ENCODE peak calls at places on chromosomes 6 and 20, in five cellular contexts. One of them, this sample, is unnamed.

GRCh38 chr6:87945181-87945580 is 102.5 kb upstream of the SPACA1 start:
- DNase-seq in adrenal gland: no peak
- DNase-seq in esophagus squamous epithelium: no peak
- DNase-seq in choroid plexus epithelial cell: no peak
- DNase-seq in fibroblast of lung: no peak
- DNase-seq in this sample: no peak

GRCh38 chr6:38136547-38136946 is 317.0 kb downstream of the ZFAND3 start:
- DNase-seq in choroid plexus epithelial cell: peak; percentile 33
- DNase-seq in adrenal gland: no peak
- DNase-seq in esophagus squamous epithelium: no peak
- DNase-seq in fibroblast of lung: no peak
- DNase-seq in this sample: peak; percentile 76

GRCh38 chr20:33915726-33916331 is 77.9 kb upstream of the RALY start:
- DNase-seq in choroid plexus epithelial cell: no peak
- DNase-seq in fibroblast of lung: no peak
- DNase-seq in esophagus squamous epithelium: no peak
- DNase-seq in adrenal gland: peak; percentile 52
- DNase-seq in this sample: no peak

GRCh38 chr6:148370171-148370570 is 27.5 kb downstream of the SASH1 start:
- DNase-seq in fibroblast of lung: no peak
- DNase-seq in adrenal gland: no peak
- DNase-seq in esophagus squamous epithelium: no peak
- DNase-seq in choroid plexus epithelial cell: no peak
- DNase-seq in this sample: peak; percentile 47

GRCh38 chr6:154500769-154501171 is 9.7 kb downstream of the CNKSR3 start:
- DNase-seq in choroid plexus epithelial cell: no peak
- DNase-seq in adrenal gland: no peak
- DNase-seq in esophagus squamous epithelium: no peak
- DNase-seq in fibroblast of lung: no peak
- DNase-seq in this sample: no peak

GRCh38 chr6:134517145-134517658 is 199.3 kb upstream of the SGK1 start:
- DNase-seq in adrenal gland: peak; percentile 90
- DNase-seq in esophagus squamous epithelium: no peak
- DNase-seq in choroid plexus epithelial cell: peak; percentile 98
- DNase-seq in fibroblast of lung: peak; percentile 89
- DNase-seq in this sample: peak; percentile 94

GRCh38 chr20:675453-676314 is at the start of gene SCRT2:
- DNase-seq in esophagus squamous epithelium: no peak
- DNase-seq in choroid plexus epithelial cell: peak; percentile 75
- DNase-seq in fibroblast of lung: peak; percentile 63
- DNase-seq in adrenal gland: peak; percentile 85
- DNase-seq in this sample: peak; percentile 50

GRCh38 chr6:3849681-3850450 is 693 bp downstream of the FAM50B start:
- DNase-seq in adrenal gland: peak; percentile 32
- DNase-seq in fibroblast of lung: peak; percentile 22
- DNase-seq in esophagus squamous epithelium: no peak
- DNase-seq in choroid plexus epithelial cell: peak; percentile 23
- DNase-seq in this sample: no peak

GRCh38 chr6:118537579-118537978 is 10.5 kb upstream of the PLN start:
- DNase-seq in esophagus squamous epithelium: no peak
- DNase-seq in adrenal gland: no peak
- DNase-seq in choroid plexus epithelial cell: no peak
- DNase-seq in fibroblast of lung: no peak
- DNase-seq in this sample: no peak

GRCh38 chr6:56539503-56540105 is 103.1 kb downstream of the DST start:
- DNase-seq in adrenal gland: no peak
- DNase-seq in fibroblast of lung: no peak
- DNase-seq in esophagus squamous epithelium: no peak
- DNase-seq in choroid plexus epithelial cell: no peak
- DNase-seq in this sample: no peak

GRCh38 chr20:57208198-57208597 is 58.2 kb downstream of the BMP7 start:
- DNase-seq in fibroblast of lung: no peak
- DNase-seq in esophagus squamous epithelium: no peak
- DNase-seq in choroid plexus epithelial cell: no peak
- DNase-seq in adrenal gland: no peak
- DNase-seq in this sample: peak; percentile 28

GRCh38 chr6:48024956-48025355 is 86.0 kb downstream of the PTCHD4 start:
- DNase-seq in esophagus squamous epithelium: no peak
- DNase-seq in choroid plexus epithelial cell: no peak
- DNase-seq in fibroblast of lung: no peak
- DNase-seq in adrenal gland: no peak
- DNase-seq in this sample: no peak

GRCh38 chr6:139251377-139252017 is 40.3 kb downstream of the TXLNB start:
- DNase-seq in fibroblast of lung: no peak
- DNase-seq in choroid plexus epithelial cell: no peak
- DNase-seq in esophagus squamous epithelium: no peak
- DNase-seq in adrenal gland: no peak
- DNase-seq in this sample: no peak

GRCh38 chr6:6676910-6677441 is 88.5 kb downstream of the LY86 start:
- DNase-seq in adrenal gland: peak; percentile 89
- DNase-seq in choroid plexus epithelial cell: peak; percentile 83
- DNase-seq in esophagus squamous epithelium: no peak
- DNase-seq in fibroblast of lung: peak; percentile 77
- DNase-seq in this sample: peak; percentile 74

GRCh38 chr6:34172961-34173775 is 27.3 kb upstream of the GRM4 start:
- DNase-seq in adrenal gland: no peak
- DNase-seq in esophagus squamous epithelium: no peak
- DNase-seq in choroid plexus epithelial cell: no peak
- DNase-seq in fibroblast of lung: no peak
- DNase-seq in this sample: no peak

GRCh38 chr20:58583141-58583540 is 67.9 kb upstream of the APCDD1L start:
- DNase-seq in choroid plexus epithelial cell: no peak
- DNase-seq in fibroblast of lung: no peak
- DNase-seq in esophagus squamous epithelium: no peak
- DNase-seq in adrenal gland: no peak
- DNase-seq in this sample: no peak

GRCh38 chr6:21827425-21828192 is 234.1 kb downstream of the SOX4 start:
- DNase-seq in esophagus squamous epithelium: no peak
- DNase-seq in choroid plexus epithelial cell: peak; percentile 24
- DNase-seq in fibroblast of lung: peak; percentile 35
- DNase-seq in adrenal gland: no peak
- DNase-seq in this sample: no peak

GRCh38 chr6:99426454-99426762 is 1.3 kb upstream of the PNISR start:
- DNase-seq in adrenal gland: no peak
- DNase-seq in esophagus squamous epithelium: no peak
- DNase-seq in choroid plexus epithelial cell: no peak
- DNase-seq in fibroblast of lung: peak; percentile 26
- DNase-seq in this sample: peak; percentile 45

GRCh38 chr6:99424761-99425646 is at the start of gene PNISR:
- DNase-seq in choroid plexus epithelial cell: peak; percentile 100
- DNase-seq in esophagus squamous epithelium: peak; percentile 75
- DNase-seq in adrenal gland: peak; percentile 97
- DNase-seq in fibroblast of lung: peak; percentile 99
- DNase-seq in this sample: peak; percentile 99

GRCh38 chr6:99424022-99424421 is 1.1 kb downstream of the PNISR start:
- DNase-seq in fibroblast of lung: no peak
- DNase-seq in adrenal gland: no peak
- DNase-seq in esophagus squamous epithelium: no peak
- DNase-seq in choroid plexus epithelial cell: no peak
- DNase-seq in this sample: no peak

GRCh38 chr6:99427988-99428387 is 2.9 kb upstream of the PNISR start:
- DNase-seq in fibroblast of lung: no peak
- DNase-seq in adrenal gland: no peak
- DNase-seq in esophagus squamous epithelium: no peak
- DNase-seq in choroid plexus epithelial cell: no peak
- DNase-seq in this sample: no peak

GRCh38 chr6:99425647-99426453 is 742 bp upstream of the PNISR start:
- DNase-seq in adrenal gland: peak; percentile 88
- DNase-seq in choroid plexus epithelial cell: peak; percentile 87
- DNase-seq in esophagus squamous epithelium: peak; percentile 30
- DNase-seq in fibroblast of lung: peak; percentile 96
- DNase-seq in this sample: peak; percentile 91
- TF ChIP-seq CTCF in adrenal gland: peak; percentile 37
- TF ChIP-seq CTCF in choroid plexus epithelial cell: peak; percentile 64
- TF ChIP-seq CTCF in esophagus squamous epithelium: peak; percentile 36
- TF ChIP-seq CTCF in fibroblast of lung: peak; percentile 60
- TF ChIP-seq CTCF in this sample: peak; percentile 41

GRCh38 chr6:150068173-150068785 is 642 bp downstream of the ULBP3 start:
- DNase-seq in esophagus squamous epithelium: no peak
- DNase-seq in choroid plexus epithelial cell: no peak
- DNase-seq in adrenal gland: no peak
- DNase-seq in fibroblast of lung: no peak
- DNase-seq in this sample: no peak

GRCh38 chr6:150068786-150069648 is at the start of gene ULBP3:
- DNase-seq in esophagus squamous epithelium: peak; percentile 46
- DNase-seq in choroid plexus epithelial cell: peak; percentile 89
- DNase-seq in fibroblast of lung: peak; percentile 91
- DNase-seq in adrenal gland: peak; percentile 96
- DNase-seq in this sample: peak; percentile 94

GRCh38 chr6:150070236-150070860 is 1.4 kb upstream of the ULBP3 start:
- DNase-seq in esophagus squamous epithelium: no peak
- DNase-seq in choroid plexus epithelial cell: no peak
- DNase-seq in adrenal gland: no peak
- DNase-seq in fibroblast of lung: no peak
- DNase-seq in this sample: no peak

GRCh38 chr6:150072201-150072600 is 3.3 kb upstream of the ULBP3 start:
- DNase-seq in adrenal gland: peak; percentile 95
- DNase-seq in esophagus squamous epithelium: no peak
- DNase-seq in choroid plexus epithelial cell: no peak
- DNase-seq in fibroblast of lung: peak; percentile 10
- DNase-seq in this sample: peak; percentile 56

DNA sequence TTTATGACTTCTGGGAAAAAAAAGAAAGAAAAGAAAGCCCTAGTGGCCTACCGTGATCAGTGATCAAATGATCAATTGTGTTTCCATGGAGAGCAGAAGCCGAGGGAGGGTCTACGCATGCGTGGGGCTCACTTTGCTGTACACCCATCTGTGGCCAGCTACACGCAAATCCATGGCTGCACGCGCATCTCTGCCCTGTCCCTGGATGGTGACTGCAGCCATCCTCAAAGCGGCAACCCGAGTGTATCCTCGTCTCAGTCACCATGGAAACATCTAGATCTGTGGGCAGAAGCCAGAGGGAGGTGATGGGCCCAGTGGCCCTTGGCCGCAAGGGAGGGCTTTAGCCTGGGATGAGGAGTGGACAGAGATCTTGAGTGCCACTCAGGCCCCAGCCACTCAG is 786 bp upstream of the ULBP3 start:
- DNase-seq in adrenal gland: peak; percentile 54
- DNase-seq in fibroblast of lung: peak; percentile 21
- DNase-seq in choroid plexus epithelial cell: no peak
- DNase-seq in esophagus squamous epithelium: no peak
- DNase-seq in this sample: no peak
- H3K4me3 ChIP-seq in adrenal gland: no peak overlapping the region
- H3K4me3 ChIP-seq in fibroblast of lung: no peak overlapping the region
- H3K4me3 ChIP-seq in choroid plexus epithelial cell: no peak overlapping the region
- H3K4me3 ChIP-seq in esophagus squamous epithelium: peak overlapping the region; percentile 67
- H3K4me3 ChIP-seq in this sample: no peak overlapping the region

GRCh38 chr6:143592335-143592734 is 80.8 kb upstream of the FUCA2 start:
- DNase-seq in fibroblast of lung: peak; percentile 18
- DNase-seq in choroid plexus epithelial cell: no peak
- DNase-seq in esophagus squamous epithelium: no peak
- DNase-seq in adrenal gland: no peak
- DNase-seq in this sample: peak; percentile 21
- TF ChIP-seq CTCF in fibroblast of lung: peak; percentile 37
- TF ChIP-seq CTCF in choroid plexus epithelial cell: peak; percentile 43
- TF ChIP-seq CTCF in esophagus squamous epithelium: peak; percentile 46
- TF ChIP-seq CTCF in adrenal gland: no peak
- TF ChIP-seq CTCF in this sample: peak; percentile 46

GRCh38 chr6:144659735-144660246 is 374.7 kb downstream of the UTRN start:
- DNase-seq in adrenal gland: no peak
- DNase-seq in choroid plexus epithelial cell: no peak
- DNase-seq in fibroblast of lung: no peak
- DNase-seq in esophagus squamous epithelium: no peak
- DNase-seq in this sample: no peak
- H3K4me3 ChIP-seq in adrenal gland: no peak overlapping the region
- H3K4me3 ChIP-seq in choroid plexus epithelial cell: peak overlapping the region; percentile 34
- H3K4me3 ChIP-seq in fibroblast of lung: no peak overlapping the region
- H3K4me3 ChIP-seq in esophagus squamous epithelium: no peak overlapping the region
- H3K4me3 ChIP-seq in this sample: no peak overlapping the region

GRCh38 chr20:61546641-61547040 is 294.6 kb downstream of the CDH4 start:
- DNase-seq in esophagus squamous epithelium: no peak
- DNase-seq in adrenal gland: no peak
- DNase-seq in fibroblast of lung: no peak
- DNase-seq in choroid plexus epithelial cell: no peak
- DNase-seq in this sample: no peak

GRCh38 chr20:61543086-61543485 is 291.0 kb downstream of the CDH4 start:
- DNase-seq in choroid plexus epithelial cell: no peak
- DNase-seq in adrenal gland: no peak
- DNase-seq in fibroblast of lung: no peak
- DNase-seq in esophagus squamous epithelium: no peak
- DNase-seq in this sample: no peak

GRCh38 chr20:61548069-61548468 is 296.0 kb downstream of the CDH4 start:
- DNase-seq in choroid plexus epithelial cell: no peak
- DNase-seq in esophagus squamous epithelium: no peak
- DNase-seq in adrenal gland: no peak
- DNase-seq in fibroblast of lung: no peak
- DNase-seq in this sample: no peak

GRCh38 chr20:61544910-61545889 is 293.1 kb downstream of the CDH4 start:
- DNase-seq in adrenal gland: no peak
- DNase-seq in fibroblast of lung: no peak
- DNase-seq in esophagus squamous epithelium: no peak
- DNase-seq in choroid plexus epithelial cell: no peak
- DNase-seq in this sample: no peak

GRCh38 chr20:61543931-61544745 is 292.1 kb downstream of the CDH4 start:
- DNase-seq in adrenal gland: no peak
- DNase-seq in choroid plexus epithelial cell: no peak
- DNase-seq in fibroblast of lung: no peak
- DNase-seq in esophagus squamous epithelium: no peak
- DNase-seq in this sample: no peak
- TF ChIP-seq CTCF in adrenal gland: no peak
- TF ChIP-seq CTCF in choroid plexus epithelial cell: no peak
- TF ChIP-seq CTCF in fibroblast of lung: no peak
- TF ChIP-seq CTCF in esophagus squamous epithelium: no peak
- TF ChIP-seq CTCF in this sample: no peak

This sample was measured in fibroblast of mammary gland.